ENCODE peak calls at places on chromosomes 5 and 9, in ten cellular contexts. One of them, this sample, is unnamed.

GRCh38 chr9:93082841-93083411 is 13.1 kb upstream of the CARD19 start:
- DNase-seq in fibroblast of pulmonary artery: no peak
- DNase-seq in iPS-NIHi11: no peak
- DNase-seq in pulmonary artery endothelial cell: no peak
- DNase-seq in frontal cortex: no peak
- DNase-seq in WTC11: peak; percentile 16
- DNase-seq in aorta: peak; percentile 32
- DNase-seq in NCI-H82: no peak
- DNase-seq in amniotic stem cell: no peak
- DNase-seq in occipital lobe: no peak
- DNase-seq in this sample: no peak

GRCh38 chr5:28249771-28250415 is 1211.5 kb upstream of the CDH9 start:
- DNase-seq in amniotic stem cell: no peak
- DNase-seq in frontal cortex: no peak
- DNase-seq in pulmonary artery endothelial cell: no peak
- DNase-seq in WTC11: no peak
- DNase-seq in aorta: no peak
- DNase-seq in NCI-H82: no peak
- DNase-seq in occipital lobe: no peak
- DNase-seq in fibroblast of pulmonary artery: no peak
- DNase-seq in iPS-NIHi11: no peak
- DNase-seq in this sample: peak; percentile 12

GRCh38 chr5:172936441-172936840 is 22.8 kb upstream of the RPL26L1 start:
- DNase-seq in frontal cortex: no peak
- DNase-seq in aorta: no peak
- DNase-seq in NCI-H82: no peak
- DNase-seq in occipital lobe: no peak
- DNase-seq in fibroblast of pulmonary artery: no peak
- DNase-seq in iPS-NIHi11: no peak
- DNase-seq in WTC11: no peak
- DNase-seq in amniotic stem cell: no peak
- DNase-seq in pulmonary artery endothelial cell: no peak
- DNase-seq in this sample: no peak

GRCh38 chr5:171965740-171966139 is 40.7 kb downstream of the FBXW11 start:
- DNase-seq in pulmonary artery endothelial cell: no peak
- DNase-seq in NCI-H82: no peak
- DNase-seq in WTC11: no peak
- DNase-seq in frontal cortex: no peak
- DNase-seq in iPS-NIHi11: no peak
- DNase-seq in amniotic stem cell: no peak
- DNase-seq in aorta: no peak
- DNase-seq in fibroblast of pulmonary artery: no peak
- DNase-seq in occipital lobe: no peak
- DNase-seq in this sample: no peak

GRCh38 chr5:1161832-1162229 is 39.6 kb upstream of the SLC6A19 start:
- DNase-seq in iPS-NIHi11: no peak
- DNase-seq in aorta: no peak
- DNase-seq in WTC11: no peak
- DNase-seq in amniotic stem cell: no peak
- DNase-seq in occipital lobe: peak; percentile 67
- DNase-seq in NCI-H82: no peak
- DNase-seq in pulmonary artery endothelial cell: no peak
- DNase-seq in fibroblast of pulmonary artery: no peak
- DNase-seq in frontal cortex: peak; percentile 67
- DNase-seq in this sample: peak; percentile 78

GRCh38 chr5:58259685-58260152 is 200.2 kb downstream of the PLK2 start:
- DNase-seq in occipital lobe: no peak
- DNase-seq in fibroblast of pulmonary artery: peak; percentile 89
- DNase-seq in pulmonary artery endothelial cell: peak; percentile 77
- DNase-seq in amniotic stem cell: peak; percentile 63
- DNase-seq in frontal cortex: no peak
- DNase-seq in iPS-NIHi11: peak; percentile 62
- DNase-seq in NCI-H82: no peak
- DNase-seq in WTC11: no peak
- DNase-seq in aorta: no peak
- DNase-seq in this sample: peak; percentile 85

GRCh38 chr9:105858284-105858683 is 163.9 kb downstream of the TMEM38B start:
- DNase-seq in occipital lobe: no peak
- DNase-seq in aorta: no peak
- DNase-seq in NCI-H82: no peak
- DNase-seq in WTC11: no peak
- DNase-seq in pulmonary artery endothelial cell: no peak
- DNase-seq in fibroblast of pulmonary artery: no peak
- DNase-seq in frontal cortex: no peak
- DNase-seq in amniotic stem cell: no peak
- DNase-seq in iPS-NIHi11: no peak
- DNase-seq in this sample: no peak

GRCh38 chr9:129178983-129179382 is 922 bp upstream of the IER5L start:
- DNase-seq in fibroblast of pulmonary artery: no peak
- DNase-seq in aorta: no peak
- DNase-seq in iPS-NIHi11: peak; percentile 87
- DNase-seq in NCI-H82: no peak
- DNase-seq in amniotic stem cell: no peak
- DNase-seq in WTC11: peak; percentile 95
- DNase-seq in frontal cortex: no peak
- DNase-seq in occipital lobe: no peak
- DNase-seq in pulmonary artery endothelial cell: no peak
- DNase-seq in this sample: no peak

GRCh38 chr5:80825780-80826460 is 134.2 kb upstream of the RASGRF2 start:
- DNase-seq in frontal cortex: no peak
- DNase-seq in pulmonary artery endothelial cell: no peak
- DNase-seq in amniotic stem cell: no peak
- DNase-seq in aorta: no peak
- DNase-seq in WTC11: no peak
- DNase-seq in NCI-H82: no peak
- DNase-seq in iPS-NIHi11: no peak
- DNase-seq in occipital lobe: no peak
- DNase-seq in fibroblast of pulmonary artery: peak; percentile 28
- DNase-seq in this sample: no peak

GRCh38 chr5:33049845-33050244 is 338.7 kb downstream of the NPR3 start:
- DNase-seq in pulmonary artery endothelial cell: no peak
- DNase-seq in aorta: peak; percentile 84
- DNase-seq in NCI-H82: no peak
- DNase-seq in WTC11: no peak
- DNase-seq in amniotic stem cell: peak; percentile 64
- DNase-seq in occipital lobe: no peak
- DNase-seq in fibroblast of pulmonary artery: peak; percentile 83
- DNase-seq in iPS-NIHi11: no peak
- DNase-seq in frontal cortex: no peak
- DNase-seq in this sample: peak; percentile 93

GRCh38 chr5:163347671-163348070 is 89.7 kb upstream of the CCNG1 start:
- DNase-seq in iPS-NIHi11: peak; percentile 62
- DNase-seq in fibroblast of pulmonary artery: peak; percentile 83
- DNase-seq in frontal cortex: peak; percentile 59
- DNase-seq in NCI-H82: peak; percentile 68
- DNase-seq in amniotic stem cell: peak; percentile 12
- DNase-seq in aorta: no peak
- DNase-seq in WTC11: peak; percentile 72
- DNase-seq in occipital lobe: peak; percentile 49
- DNase-seq in pulmonary artery endothelial cell: peak; percentile 8
- DNase-seq in this sample: peak; percentile 35

GRCh38 chr5:115184780-115185179 is 15.1 kb upstream of the TRIM36 start:
- DNase-seq in WTC11: no peak
- DNase-seq in amniotic stem cell: no peak
- DNase-seq in fibroblast of pulmonary artery: no peak
- DNase-seq in iPS-NIHi11: no peak
- DNase-seq in aorta: no peak
- DNase-seq in pulmonary artery endothelial cell: no peak
- DNase-seq in frontal cortex: no peak
- DNase-seq in NCI-H82: no peak
- DNase-seq in occipital lobe: no peak
- DNase-seq in this sample: no peak

GRCh38 chr9:77933019-77933418 is 98.6 kb downstream of the GNAQ start:
- DNase-seq in aorta: no peak
- DNase-seq in fibroblast of pulmonary artery: peak; percentile 32
- DNase-seq in occipital lobe: no peak
- DNase-seq in iPS-NIHi11: no peak
- DNase-seq in WTC11: no peak
- DNase-seq in NCI-H82: no peak
- DNase-seq in pulmonary artery endothelial cell: no peak
- DNase-seq in frontal cortex: no peak
- DNase-seq in amniotic stem cell: no peak
- DNase-seq in this sample: no peak